ENCODE peak calls at places on chromosomes 4 and X, in eight cellular contexts. One of them, this sample, is unnamed.

GRCh38 chr4:88690355-88690754 is 7.3 kb downstream of the NAP1L5 start:
- DNase-seq in activated T-cell treated with anti-CD3 and anti-CD28 coated beads for 48 hours: no peak
- DNase-seq in amygdala: no peak
- DNase-seq in globus pallidus: no peak
- DNase-seq in nucleus accumbens: no peak
- DNase-seq in activated CD4-positive, alpha-beta T cell treated with anti-CD3 and anti-CD28 coated beads for 36 hours: no peak
- DNase-seq in NCI-H774: no peak
- DNase-seq in central memory CD4-positive, alpha-beta T cell: no peak
- DNase-seq in this sample: no peak

GRCh38 chr4:173370130-173370476 is 651 bp upstream of the SAP30 start:
- DNase-seq in activated T-cell treated with anti-CD3 and anti-CD28 coated beads for 48 hours: peak; percentile 42
- DNase-seq in amygdala: no peak
- DNase-seq in globus pallidus: no peak
- DNase-seq in nucleus accumbens: peak; percentile 71
- DNase-seq in activated CD4-positive, alpha-beta T cell treated with anti-CD3 and anti-CD28 coated beads for 36 hours: peak; percentile 77
- DNase-seq in NCI-H774: no peak
- DNase-seq in central memory CD4-positive, alpha-beta T cell: no peak
- DNase-seq in this sample: no peak

GRCh38 chrX:3638280-3638873 is 75.1 kb downstream of the PRKX start:
- DNase-seq in activated T-cell treated with anti-CD3 and anti-CD28 coated beads for 48 hours: no peak
- DNase-seq in amygdala: no peak
- DNase-seq in globus pallidus: peak; percentile 4
- DNase-seq in nucleus accumbens: peak; percentile 0
- DNase-seq in activated CD4-positive, alpha-beta T cell treated with anti-CD3 and anti-CD28 coated beads for 36 hours: peak; percentile 53
- DNase-seq in NCI-H774: no peak
- DNase-seq in central memory CD4-positive, alpha-beta T cell: no peak
- DNase-seq in this sample: no peak

GRCh38 chrX:13482764-13483552 is 86.4 kb upstream of the EGFL6 start:
- DNase-seq in activated T-cell treated with anti-CD3 and anti-CD28 coated beads for 48 hours: no peak
- DNase-seq in amygdala: no peak
- DNase-seq in globus pallidus: no peak
- DNase-seq in nucleus accumbens: no peak
- DNase-seq in activated CD4-positive, alpha-beta T cell treated with anti-CD3 and anti-CD28 coated beads for 36 hours: no peak
- DNase-seq in NCI-H774: no peak
- DNase-seq in central memory CD4-positive, alpha-beta T cell: no peak
- DNase-seq in this sample: no peak

GRCh38 chrX:133412246-133412645 is 3.0 kb downstream of the GPC4 start:
- DNase-seq in activated T-cell treated with anti-CD3 and anti-CD28 coated beads for 48 hours: no peak
- DNase-seq in amygdala: no peak
- DNase-seq in globus pallidus: no peak
- DNase-seq in nucleus accumbens: no peak
- DNase-seq in activated CD4-positive, alpha-beta T cell treated with anti-CD3 and anti-CD28 coated beads for 36 hours: no peak
- DNase-seq in NCI-H774: no peak
- DNase-seq in central memory CD4-positive, alpha-beta T cell: no peak
- DNase-seq in this sample: no peak

GRCh38 chr4:102809190-102809589 is 18.2 kb downstream of the UBE2D3 start:
- DNase-seq in activated T-cell treated with anti-CD3 and anti-CD28 coated beads for 48 hours: no peak
- DNase-seq in amygdala: no peak
- DNase-seq in globus pallidus: no peak
- DNase-seq in nucleus accumbens: no peak
- DNase-seq in activated CD4-positive, alpha-beta T cell treated with anti-CD3 and anti-CD28 coated beads for 36 hours: no peak
- DNase-seq in NCI-H774: no peak
- DNase-seq in central memory CD4-positive, alpha-beta T cell: no peak
- DNase-seq in this sample: no peak

GRCh38 chr4:168480991-168481588 is 798 bp upstream of the DDX60L start:
- DNase-seq in activated T-cell treated with anti-CD3 and anti-CD28 coated beads for 48 hours: no peak
- DNase-seq in amygdala: no peak
- DNase-seq in globus pallidus: peak; percentile 60
- DNase-seq in nucleus accumbens: no peak
- DNase-seq in activated CD4-positive, alpha-beta T cell treated with anti-CD3 and anti-CD28 coated beads for 36 hours: peak; percentile 51
- DNase-seq in NCI-H774: peak; percentile 9
- DNase-seq in central memory CD4-positive, alpha-beta T cell: peak; percentile 76
- DNase-seq in this sample: peak; percentile 84

GRCh38 chr4:52126946-52127345 is 75.8 kb downstream of the SPATA18 start:
- DNase-seq in activated T-cell treated with anti-CD3 and anti-CD28 coated beads for 48 hours: no peak
- DNase-seq in amygdala: no peak
- DNase-seq in globus pallidus: no peak
- DNase-seq in nucleus accumbens: no peak
- DNase-seq in activated CD4-positive, alpha-beta T cell treated with anti-CD3 and anti-CD28 coated beads for 36 hours: no peak
- DNase-seq in NCI-H774: no peak
- DNase-seq in central memory CD4-positive, alpha-beta T cell: no peak
- DNase-seq in this sample: no peak

GRCh38 chr4:57231781-57232180 is 121.6 kb upstream of the IGFBP7 start:
- DNase-seq in activated T-cell treated with anti-CD3 and anti-CD28 coated beads for 48 hours: no peak
- DNase-seq in amygdala: no peak
- DNase-seq in globus pallidus: no peak
- DNase-seq in nucleus accumbens: no peak
- DNase-seq in activated CD4-positive, alpha-beta T cell treated with anti-CD3 and anti-CD28 coated beads for 36 hours: no peak
- DNase-seq in NCI-H774: no peak
- DNase-seq in central memory CD4-positive, alpha-beta T cell: no peak
- DNase-seq in this sample: no peak

GRCh38 chr4:8647626-8648025 is 55.1 kb downstream of the CPZ start:
- DNase-seq in activated T-cell treated with anti-CD3 and anti-CD28 coated beads for 48 hours: no peak
- DNase-seq in amygdala: no peak
- DNase-seq in globus pallidus: no peak
- DNase-seq in nucleus accumbens: no peak
- DNase-seq in activated CD4-positive, alpha-beta T cell treated with anti-CD3 and anti-CD28 coated beads for 36 hours: no peak
- DNase-seq in NCI-H774: no peak
- DNase-seq in central memory CD4-positive, alpha-beta T cell: no peak
- DNase-seq in this sample: no peak

GRCh38 chrX:72107320-72107719 is 24.4 kb downstream of the RTL5 start:
- DNase-seq in activated T-cell treated with anti-CD3 and anti-CD28 coated beads for 48 hours: no peak
- DNase-seq in amygdala: no peak
- DNase-seq in globus pallidus: no peak
- DNase-seq in nucleus accumbens: no peak
- DNase-seq in activated CD4-positive, alpha-beta T cell treated with anti-CD3 and anti-CD28 coated beads for 36 hours: no peak
- DNase-seq in NCI-H774: no peak
- DNase-seq in central memory CD4-positive, alpha-beta T cell: peak; percentile 31
- DNase-seq in this sample: peak; percentile 11

GRCh38 chrX:64204701-64205440 is 637 bp downstream of the AMER1 start:
- DNase-seq in activated T-cell treated with anti-CD3 and anti-CD28 coated beads for 48 hours: peak; percentile 6
- DNase-seq in amygdala: peak; percentile 51
- DNase-seq in globus pallidus: peak; percentile 52
- DNase-seq in nucleus accumbens: peak; percentile 37
- DNase-seq in activated CD4-positive, alpha-beta T cell treated with anti-CD3 and anti-CD28 coated beads for 36 hours: peak; percentile 35
- DNase-seq in NCI-H774: no peak
- DNase-seq in central memory CD4-positive, alpha-beta T cell: no peak
- DNase-seq in this sample: peak; percentile 31

GRCh38 chrX:86171366-86171765 is 23.1 kb downstream of the DACH2 start:
- DNase-seq in activated T-cell treated with anti-CD3 and anti-CD28 coated beads for 48 hours: no peak
- DNase-seq in amygdala: no peak
- DNase-seq in globus pallidus: no peak
- DNase-seq in nucleus accumbens: no peak
- DNase-seq in activated CD4-positive, alpha-beta T cell treated with anti-CD3 and anti-CD28 coated beads for 36 hours: peak; percentile 5
- DNase-seq in NCI-H774: no peak
- DNase-seq in central memory CD4-positive, alpha-beta T cell: no peak
- DNase-seq in this sample: no peak

GRCh38 chr4:88661724-88662123 is 35.9 kb downstream of the NAP1L5 start:
- DNase-seq in activated T-cell treated with anti-CD3 and anti-CD28 coated beads for 48 hours: no peak
- DNase-seq in amygdala: no peak
- DNase-seq in globus pallidus: no peak
- DNase-seq in nucleus accumbens: no peak
- DNase-seq in activated CD4-positive, alpha-beta T cell treated with anti-CD3 and anti-CD28 coated beads for 36 hours: no peak
- DNase-seq in NCI-H774: no peak
- DNase-seq in central memory CD4-positive, alpha-beta T cell: no peak
- DNase-seq in this sample: no peak

GRCh38 chr4:97525236-97525635 is 618.0 kb downstream of the STPG2 start:
- DNase-seq in activated T-cell treated with anti-CD3 and anti-CD28 coated beads for 48 hours: no peak
- DNase-seq in amygdala: no peak
- DNase-seq in globus pallidus: no peak
- DNase-seq in nucleus accumbens: no peak
- DNase-seq in activated CD4-positive, alpha-beta T cell treated with anti-CD3 and anti-CD28 coated beads for 36 hours: no peak
- DNase-seq in NCI-H774: no peak
- DNase-seq in central memory CD4-positive, alpha-beta T cell: no peak
- DNase-seq in this sample: no peak

GRCh38 chr4:99028187-99028586 is 32.7 kb downstream of the METAP1 start:
- DNase-seq in activated T-cell treated with anti-CD3 and anti-CD28 coated beads for 48 hours: no peak
- DNase-seq in amygdala: no peak
- DNase-seq in globus pallidus: no peak
- DNase-seq in nucleus accumbens: no peak
- DNase-seq in activated CD4-positive, alpha-beta T cell treated with anti-CD3 and anti-CD28 coated beads for 36 hours: peak; percentile 29
- DNase-seq in NCI-H774: no peak
- DNase-seq in central memory CD4-positive, alpha-beta T cell: no peak
- DNase-seq in this sample: peak; percentile 13

GRCh38 chr4:52477191-52477590 is 181.9 kb downstream of the USP46 start:
- DNase-seq in activated T-cell treated with anti-CD3 and anti-CD28 coated beads for 48 hours: no peak
- DNase-seq in amygdala: no peak
- DNase-seq in globus pallidus: no peak
- DNase-seq in nucleus accumbens: no peak
- DNase-seq in activated CD4-positive, alpha-beta T cell treated with anti-CD3 and anti-CD28 coated beads for 36 hours: no peak
- DNase-seq in NCI-H774: no peak
- DNase-seq in central memory CD4-positive, alpha-beta T cell: no peak
- DNase-seq in this sample: no peak

GRCh38 chrX:7158468-7158990 is 10.6 kb upstream of the PUDP start:
- DNase-seq in activated T-cell treated with anti-CD3 and anti-CD28 coated beads for 48 hours: no peak
- DNase-seq in amygdala: no peak
- DNase-seq in globus pallidus: no peak
- DNase-seq in nucleus accumbens: no peak
- DNase-seq in activated CD4-positive, alpha-beta T cell treated with anti-CD3 and anti-CD28 coated beads for 36 hours: no peak
- DNase-seq in NCI-H774: no peak
- DNase-seq in central memory CD4-positive, alpha-beta T cell: no peak
- DNase-seq in this sample: no peak

GRCh38 chrX:123871309-123871708 is 11.5 kb downstream of the XIAP start:
- DNase-seq in activated T-cell treated with anti-CD3 and anti-CD28 coated beads for 48 hours: no peak
- DNase-seq in amygdala: no peak
- DNase-seq in globus pallidus: no peak
- DNase-seq in nucleus accumbens: no peak
- DNase-seq in activated CD4-positive, alpha-beta T cell treated with anti-CD3 and anti-CD28 coated beads for 36 hours: no peak
- DNase-seq in NCI-H774: no peak
- DNase-seq in central memory CD4-positive, alpha-beta T cell: no peak
- DNase-seq in this sample: no peak

GRCh38 chrX:74351760-74352159 is 47.8 kb downstream of the ZCCHC13 start:
- DNase-seq in activated T-cell treated with anti-CD3 and anti-CD28 coated beads for 48 hours: no peak
- DNase-seq in amygdala: no peak
- DNase-seq in globus pallidus: no peak
- DNase-seq in nucleus accumbens: no peak
- DNase-seq in activated CD4-positive, alpha-beta T cell treated with anti-CD3 and anti-CD28 coated beads for 36 hours: no peak
- DNase-seq in NCI-H774: no peak
- DNase-seq in central memory CD4-positive, alpha-beta T cell: no peak
- DNase-seq in this sample: no peak

GRCh38 chr4:86043755-86044592 is 315.9 kb downstream of the MAPK10 start:
- DNase-seq in activated T-cell treated with anti-CD3 and anti-CD28 coated beads for 48 hours: no peak
- DNase-seq in amygdala: no peak
- DNase-seq in globus pallidus: peak; percentile 58
- DNase-seq in nucleus accumbens: no peak
- DNase-seq in activated CD4-positive, alpha-beta T cell treated with anti-CD3 and anti-CD28 coated beads for 36 hours: peak; percentile 7
- DNase-seq in NCI-H774: peak; percentile 18
- DNase-seq in central memory CD4-positive, alpha-beta T cell: no peak
- DNase-seq in this sample: peak; percentile 54

GRCh38 chr4:143381171-143382118 is 44.8 kb downstream of the GAB1 start:
- DNase-seq in activated T-cell treated with anti-CD3 and anti-CD28 coated beads for 48 hours: no peak
- DNase-seq in amygdala: no peak
- DNase-seq in globus pallidus: peak; percentile 87
- DNase-seq in nucleus accumbens: peak; percentile 41
- DNase-seq in activated CD4-positive, alpha-beta T cell treated with anti-CD3 and anti-CD28 coated beads for 36 hours: no peak
- DNase-seq in NCI-H774: peak; percentile 18
- DNase-seq in central memory CD4-positive, alpha-beta T cell: no peak
- DNase-seq in this sample: peak; percentile 88

GRCh38 chr4:142331132-142331531 is 515.0 kb downstream of the INPP4B start:
- DNase-seq in activated T-cell treated with anti-CD3 and anti-CD28 coated beads for 48 hours: no peak
- DNase-seq in amygdala: no peak
- DNase-seq in globus pallidus: no peak
- DNase-seq in nucleus accumbens: no peak
- DNase-seq in activated CD4-positive, alpha-beta T cell treated with anti-CD3 and anti-CD28 coated beads for 36 hours: no peak
- DNase-seq in NCI-H774: no peak
- DNase-seq in central memory CD4-positive, alpha-beta T cell: no peak
- DNase-seq in this sample: peak; percentile 68

GRCh38 chr4:128639586-128640270 is 169.8 kb upstream of the JADE1 start:
- DNase-seq in activated T-cell treated with anti-CD3 and anti-CD28 coated beads for 48 hours: no peak
- DNase-seq in amygdala: no peak
- DNase-seq in globus pallidus: peak; percentile 38
- DNase-seq in nucleus accumbens: no peak
- DNase-seq in activated CD4-positive, alpha-beta T cell treated with anti-CD3 and anti-CD28 coated beads for 36 hours: no peak
- DNase-seq in NCI-H774: no peak
- DNase-seq in central memory CD4-positive, alpha-beta T cell: no peak
- DNase-seq in this sample: peak; percentile 35

GRCh38 chr4:186936496-186937375 is 213.1 kb upstream of the FAT1 start:
- DNase-seq in activated T-cell treated with anti-CD3 and anti-CD28 coated beads for 48 hours: no peak
- DNase-seq in amygdala: no peak
- DNase-seq in globus pallidus: no peak
- DNase-seq in nucleus accumbens: no peak
- DNase-seq in activated CD4-positive, alpha-beta T cell treated with anti-CD3 and anti-CD28 coated beads for 36 hours: no peak
- DNase-seq in NCI-H774: no peak
- DNase-seq in central memory CD4-positive, alpha-beta T cell: no peak
- DNase-seq in this sample: peak; percentile 26

GRCh38 chrX:135410861-135411627 is 10.7 kb upstream of the SMIM10L2A start:
- DNase-seq in activated T-cell treated with anti-CD3 and anti-CD28 coated beads for 48 hours: no peak
- DNase-seq in amygdala: no peak
- DNase-seq in globus pallidus: no peak
- DNase-seq in nucleus accumbens: no peak
- DNase-seq in activated CD4-positive, alpha-beta T cell treated with anti-CD3 and anti-CD28 coated beads for 36 hours: no peak
- DNase-seq in NCI-H774: no peak
- DNase-seq in central memory CD4-positive, alpha-beta T cell: no peak
- DNase-seq in this sample: no peak

GRCh38 chr4:59247032-59247431 is 1953.1 kb upstream of the ADGRL3 start:
- DNase-seq in activated T-cell treated with anti-CD3 and anti-CD28 coated beads for 48 hours: no peak
- DNase-seq in amygdala: no peak
- DNase-seq in globus pallidus: peak; percentile 3
- DNase-seq in nucleus accumbens: no peak
- DNase-seq in activated CD4-positive, alpha-beta T cell treated with anti-CD3 and anti-CD28 coated beads for 36 hours: no peak
- DNase-seq in NCI-H774: peak; percentile 0
- DNase-seq in central memory CD4-positive, alpha-beta T cell: no peak
- DNase-seq in this sample: no peak

GRCh38 chrX:17024896-17025295 is 78.4 kb downstream of the REPS2 start:
- DNase-seq in activated T-cell treated with anti-CD3 and anti-CD28 coated beads for 48 hours: no peak
- DNase-seq in amygdala: no peak
- DNase-seq in globus pallidus: no peak
- DNase-seq in nucleus accumbens: no peak
- DNase-seq in activated CD4-positive, alpha-beta T cell treated with anti-CD3 and anti-CD28 coated beads for 36 hours: no peak
- DNase-seq in NCI-H774: no peak
- DNase-seq in central memory CD4-positive, alpha-beta T cell: no peak
- DNase-seq in this sample: no peak

GRCh38 chr4:71697031-71697430 is 86.8 kb downstream of the GC start:
- DNase-seq in activated T-cell treated with anti-CD3 and anti-CD28 coated beads for 48 hours: no peak
- DNase-seq in amygdala: no peak
- DNase-seq in globus pallidus: no peak
- DNase-seq in nucleus accumbens: no peak
- DNase-seq in activated CD4-positive, alpha-beta T cell treated with anti-CD3 and anti-CD28 coated beads for 36 hours: no peak
- DNase-seq in NCI-H774: no peak
- DNase-seq in central memory CD4-positive, alpha-beta T cell: no peak
- DNase-seq in this sample: no peak

This sample was measured in foreskin melanocyte.